ENCODE peak calls at places on chromosomes 2 and 18, in four cellular contexts. One of them, this sample, is unnamed.

GRCh38 chr2:239343460-239343859 is 57.4 kb downstream of the HDAC4 start:
- DNase-seq in transverse colon: no peak
- DNase-seq in endothelial cell of umbilical vein: no peak
- DNase-seq in uterus: peak; percentile 10
- DNase-seq in this sample: no peak

GRCh38 chr18:79848294-79848578 is 50.5 kb downstream of the KCNG2 start:
- DNase-seq in uterus: no peak
- DNase-seq in endothelial cell of umbilical vein: no peak
- DNase-seq in transverse colon: no peak
- DNase-seq in this sample: no peak

GRCh38 chr2:235086481-235087184 is 134.8 kb downstream of the SH3BP4 start:
- DNase-seq in transverse colon: no peak
- DNase-seq in uterus: no peak
- DNase-seq in endothelial cell of umbilical vein: no peak
- DNase-seq in this sample: no peak

GRCh38 chr2:190718652-190719526 is 70.0 kb downstream of the NAB1 start:
- DNase-seq in transverse colon: peak; percentile 13
- DNase-seq in uterus: no peak
- DNase-seq in endothelial cell of umbilical vein: peak; percentile 85
- DNase-seq in this sample: peak; percentile 14

GRCh38 chr18:75529394-75529793 is 101.9 kb upstream of the SMIM21 start:
- DNase-seq in transverse colon: no peak
- DNase-seq in endothelial cell of umbilical vein: no peak
- DNase-seq in uterus: no peak
- DNase-seq in this sample: no peak

GRCh38 chr2:218229851-218230250 is 12.9 kb downstream of the ARPC2 start:
- DNase-seq in endothelial cell of umbilical vein: no peak
- DNase-seq in uterus: no peak
- DNase-seq in transverse colon: peak; percentile 40
- DNase-seq in this sample: no peak

GRCh38 chr2:226137201-226137811 is 662.3 kb downstream of the IRS1 start:
- DNase-seq in endothelial cell of umbilical vein: no peak
- DNase-seq in uterus: no peak
- DNase-seq in transverse colon: no peak
- DNase-seq in this sample: no peak

GRCh38 chr2:74596584-74596983 is 42.1 kb downstream of the DOK1 start:
- DNase-seq in uterus: no peak
- DNase-seq in transverse colon: no peak
- DNase-seq in endothelial cell of umbilical vein: no peak
- DNase-seq in this sample: no peak

GRCh38 chr18:55320399-55321255 is 267.4 kb downstream of the TCF4 start:
- DNase-seq in transverse colon: no peak
- DNase-seq in endothelial cell of umbilical vein: peak; percentile 24
- DNase-seq in uterus: no peak
- DNase-seq in this sample: no peak

GRCh38 chr2:12549641-12550040 is 167.1 kb upstream of the TRIB2 start:
- DNase-seq in uterus: no peak
- DNase-seq in endothelial cell of umbilical vein: no peak
- DNase-seq in transverse colon: no peak
- DNase-seq in this sample: no peak

GRCh38 chr2:170815746-170816498 is 765 bp upstream of the GAD1 start:
- DNase-seq in uterus: peak; percentile 57
- DNase-seq in endothelial cell of umbilical vein: peak; percentile 31
- DNase-seq in transverse colon: peak; percentile 65
- DNase-seq in this sample: no peak

GRCh38 chr2:133264951-133265949 is 303.0 kb downstream of the NCKAP5 start:
- DNase-seq in transverse colon: peak; percentile 18
- DNase-seq in uterus: no peak
- DNase-seq in endothelial cell of umbilical vein: peak; percentile 9
- DNase-seq in this sample: no peak

GRCh38 chr18:49704334-49704733 is 109.0 kb downstream of the ACAA2 start:
- DNase-seq in endothelial cell of umbilical vein: no peak
- DNase-seq in transverse colon: no peak
- DNase-seq in uterus: no peak
- DNase-seq in this sample: no peak

DNA sequence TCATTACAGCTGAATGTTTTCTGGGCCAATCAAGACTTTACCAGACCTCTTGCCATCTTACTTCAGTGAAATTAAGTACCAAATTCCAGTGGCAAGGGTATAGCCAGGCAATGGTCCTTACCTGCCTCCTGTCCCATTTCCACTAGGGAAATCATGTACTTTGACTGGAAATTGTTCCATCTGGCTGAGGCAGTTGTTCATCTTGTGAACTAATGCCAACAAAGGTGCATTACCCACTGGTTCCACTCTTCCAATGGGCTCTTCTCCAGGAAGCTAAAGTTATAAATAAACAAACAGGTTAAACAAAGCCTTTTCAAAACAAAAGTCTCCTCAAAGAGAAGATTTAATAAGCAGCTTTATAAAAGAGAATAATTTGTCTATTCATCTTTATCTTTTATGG is 80.7 kb upstream of the DNER start:
- DNase-seq in transverse colon: no peak
- DNase-seq in uterus: no peak
- DNase-seq in endothelial cell of umbilical vein: no peak
- DNase-seq in this sample: no peak
- H3K36me3 ChIP-seq in transverse colon: peaks cover 80% of the 10 kb centered on the region
- H3K36me3 ChIP-seq in uterus: no peaks in the 10 kb centered on the region
- H3K36me3 ChIP-seq in endothelial cell of umbilical vein: peaks cover 50% of the 10 kb centered on the region
- H3K36me3 ChIP-seq in this sample: peaks cover 5% of the 10 kb centered on the region

GRCh38 chr2:187228986-187229385 is 219.1 kb downstream of the CALCRL start:
- DNase-seq in transverse colon: no peak
- DNase-seq in uterus: no peak
- DNase-seq in endothelial cell of umbilical vein: no peak
- DNase-seq in this sample: no peak

GRCh38 chr2:187233811-187234210 is 214.2 kb downstream of the CALCRL start:
- DNase-seq in uterus: no peak
- DNase-seq in transverse colon: no peak
- DNase-seq in endothelial cell of umbilical vein: peak; percentile 1
- DNase-seq in this sample: no peak

GRCh38 chr2:187230088-187230487 is 218.0 kb downstream of the CALCRL start:
- DNase-seq in transverse colon: no peak
- DNase-seq in uterus: no peak
- DNase-seq in endothelial cell of umbilical vein: no peak
- DNase-seq in this sample: no peak

DNA sequence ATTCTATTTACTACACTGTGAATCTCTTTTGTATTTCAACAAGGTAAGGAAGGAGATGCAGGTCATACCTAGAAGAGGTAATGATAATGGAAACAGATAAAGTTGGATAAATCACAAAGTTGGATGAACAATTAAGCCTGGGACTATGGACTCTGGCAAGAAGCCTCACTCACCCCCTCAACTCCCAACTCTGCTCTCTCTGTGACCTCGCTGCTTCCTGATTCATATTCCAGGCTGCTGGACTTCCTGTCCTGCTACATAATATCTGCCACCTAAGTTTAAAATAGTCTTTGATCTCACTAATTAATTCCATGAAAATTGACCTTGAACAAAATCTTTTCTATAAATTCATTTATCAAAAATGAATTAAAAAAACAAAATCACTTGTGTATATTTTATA is 215.3 kb downstream of the CALCRL start:
- DNase-seq in uterus: no peak
- DNase-seq in transverse colon: no peak
- DNase-seq in endothelial cell of umbilical vein: peak; percentile 25
- DNase-seq in this sample: no peak
- H3K4me1 ChIP-seq in uterus: no peaks in the 10 kb centered on the region
- H3K4me1 ChIP-seq in transverse colon: no peaks in the 10 kb centered on the region
- H3K4me1 ChIP-seq in endothelial cell of umbilical vein: peaks cover 5% of the 10 kb centered on the region
- H3K4me1 ChIP-seq in this sample: no peaks in the 10 kb centered on the region

GRCh38 chr18:3294435-3295080 is 32.6 kb downstream of the MYL12B start:
- DNase-seq in transverse colon: no peak
- DNase-seq in uterus: no peak
- DNase-seq in endothelial cell of umbilical vein: no peak
- DNase-seq in this sample: no peak

GRCh38 chr18:3293196-3293951 is 31.4 kb downstream of the MYL12B start:
- DNase-seq in uterus: no peak
- DNase-seq in endothelial cell of umbilical vein: no peak
- DNase-seq in transverse colon: no peak
- DNase-seq in this sample: no peak

DNA sequence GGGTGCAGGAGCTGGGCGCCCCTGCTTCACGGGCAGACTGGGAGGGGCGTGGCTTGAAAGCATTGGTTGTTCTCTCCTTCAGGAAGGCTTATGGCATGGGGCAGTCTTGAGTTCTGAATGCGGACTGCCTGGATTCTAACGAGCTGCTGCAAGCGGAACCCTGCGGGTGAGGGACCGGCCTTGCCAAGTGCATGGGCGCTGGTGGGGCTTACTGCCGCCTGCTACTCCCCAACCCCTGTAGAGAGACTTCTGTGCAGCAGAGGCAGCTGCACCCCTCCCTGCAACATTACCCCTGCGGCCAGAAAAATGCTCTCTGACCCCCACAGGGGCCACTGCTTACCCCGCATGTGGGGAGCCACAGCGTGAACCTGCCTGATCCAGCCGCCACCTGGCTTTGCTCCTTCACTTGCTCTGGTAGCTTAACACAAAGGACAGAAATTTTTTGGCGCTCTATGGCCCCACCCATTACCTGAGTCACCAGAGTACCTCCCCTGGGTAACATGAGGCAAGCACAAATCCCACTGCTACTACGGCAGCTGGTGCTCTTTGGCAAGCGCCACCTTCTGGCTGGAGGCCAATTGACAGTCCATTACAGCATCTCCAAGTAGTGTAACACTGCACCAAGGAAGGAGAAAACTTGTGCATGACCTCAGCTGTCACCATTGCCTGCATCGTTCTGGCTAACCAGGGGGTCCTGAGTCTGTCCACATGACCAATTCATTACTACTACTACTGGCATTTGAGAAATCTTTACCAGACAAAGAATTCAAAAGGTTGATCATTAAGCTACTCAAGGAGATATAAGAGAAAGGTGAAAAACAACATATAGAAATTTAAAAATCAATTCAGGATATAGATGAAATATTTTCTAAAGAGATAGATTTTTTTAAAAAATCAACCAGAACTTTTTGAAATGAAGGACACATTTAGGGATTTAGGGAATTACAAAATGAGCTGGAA is 35.4 kb downstream of the MYL12B start:
- DNase-seq in uterus: peak; percentile 73
- DNase-seq in transverse colon: peak; percentile 93
- DNase-seq in endothelial cell of umbilical vein: peak; percentile 57
- DNase-seq in this sample: peak; percentile 64
- TF ChIP-seq POLR2A in uterus: peak; percentile 39
- TF ChIP-seq POLR2A in transverse colon: no peak
- TF ChIP-seq POLR2A in endothelial cell of umbilical vein: no peak
- TF ChIP-seq POLR2A in this sample: no peak

GRCh38 chr2:180732337-180732736 is 248.1 kb upstream of the UBE2E3 start:
- DNase-seq in uterus: no peak
- DNase-seq in transverse colon: no peak
- DNase-seq in endothelial cell of umbilical vein: no peak
- DNase-seq in this sample: no peak
- H3K36me3 ChIP-seq in uterus: no peaks in the 10 kb centered on the region
- H3K36me3 ChIP-seq in transverse colon: no peaks in the 10 kb centered on the region
- H3K36me3 ChIP-seq in endothelial cell of umbilical vein: no peaks in the 10 kb centered on the region
- H3K36me3 ChIP-seq in this sample: no peaks in the 10 kb centered on the region

DNA sequence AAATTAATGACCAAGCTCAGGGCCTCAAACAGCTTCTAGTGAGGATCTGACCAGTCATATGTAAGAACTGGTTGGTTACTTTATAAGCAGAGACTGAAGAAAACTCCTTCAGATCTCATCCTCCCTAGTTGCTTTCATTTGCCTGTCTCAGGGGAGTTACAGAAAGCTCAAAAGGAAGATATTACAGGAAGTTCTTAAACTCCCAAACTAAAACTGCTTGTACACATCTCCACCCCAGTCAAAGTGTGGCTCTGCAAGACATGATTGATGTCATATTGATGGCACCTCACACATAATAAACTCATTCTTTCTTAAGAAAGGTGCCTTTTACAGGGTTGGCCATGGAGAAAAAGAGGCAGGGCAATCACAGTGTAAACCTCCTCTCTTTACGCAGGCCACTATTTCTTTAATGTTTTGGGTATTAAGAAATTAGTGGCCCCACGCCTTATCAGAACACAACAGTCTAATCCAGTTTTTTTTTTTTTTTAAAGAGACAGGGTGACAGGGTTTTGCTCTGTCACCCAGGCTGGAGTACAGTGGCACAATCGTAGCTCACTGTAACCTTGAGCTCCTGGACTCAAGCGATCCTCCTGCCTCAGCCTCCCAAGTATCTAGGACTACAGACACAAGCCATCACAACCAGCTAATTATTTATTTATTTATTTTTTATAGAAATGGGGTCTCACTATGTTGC is 62.6 kb upstream of the STK17B start:
- DNase-seq in uterus: no peak
- DNase-seq in transverse colon: no peak
- DNase-seq in endothelial cell of umbilical vein: peak; percentile 28
- DNase-seq in this sample: no peak
- H3K4me1 ChIP-seq in uterus: no peaks in the 10 kb centered on the region
- H3K4me1 ChIP-seq in transverse colon: peaks cover 30% of the 10 kb centered on the region
- H3K4me1 ChIP-seq in endothelial cell of umbilical vein: peaks cover 38% of the 10 kb centered on the region
- H3K4me1 ChIP-seq in this sample: peaks cover 11% of the 10 kb centered on the region

DNA sequence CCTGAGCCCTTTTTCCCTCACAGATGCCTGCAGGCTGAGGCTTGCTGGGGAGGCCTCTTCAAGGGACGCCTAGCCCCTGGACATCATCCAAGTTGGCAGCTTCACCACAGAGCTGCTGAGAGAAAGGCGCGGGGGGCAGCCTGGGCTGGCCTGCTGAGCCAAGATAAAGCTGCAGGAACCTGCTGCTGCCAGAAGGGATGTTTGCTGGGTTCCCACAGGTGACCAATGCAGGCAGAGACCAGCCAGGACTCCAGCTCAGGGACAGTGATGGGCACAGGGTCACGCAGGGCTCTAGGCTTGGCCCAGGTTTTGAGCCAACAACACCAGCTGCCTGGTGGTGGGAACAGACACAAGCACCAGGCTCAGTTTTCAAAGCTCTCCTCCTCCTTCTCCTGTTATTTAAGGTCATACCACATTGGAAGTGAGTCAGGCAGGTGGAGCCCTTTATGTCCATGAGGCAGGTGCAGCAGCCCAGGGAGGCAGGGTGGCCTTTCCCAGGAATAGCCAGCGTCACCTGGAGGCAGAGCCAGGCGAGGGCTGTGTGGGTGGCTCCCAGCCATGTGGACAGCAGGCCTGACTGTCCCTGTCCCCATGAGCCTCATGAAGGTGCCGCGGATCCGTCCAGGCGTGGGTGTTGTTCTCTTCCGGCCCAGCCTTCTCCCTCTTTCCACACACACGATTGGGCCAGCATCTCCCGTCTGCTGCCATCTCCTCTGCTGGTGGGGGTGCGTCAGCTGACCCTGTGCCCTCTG is 515.5 kb upstream of the MYT1L start:
- DNase-seq in uterus: peak; percentile 22
- DNase-seq in transverse colon: no peak
- DNase-seq in endothelial cell of umbilical vein: no peak
- DNase-seq in this sample: peak; percentile 86
- TF ChIP-seq POLR2A in uterus: no peak
- TF ChIP-seq POLR2A in transverse colon: no peak
- TF ChIP-seq POLR2A in endothelial cell of umbilical vein: no peak
- TF ChIP-seq POLR2A in this sample: no peak

This sample was measured in gastrocnemius medialis.